ENCODE peak calls at places on chromosomes 2 and 18, in six cellular contexts. A is IMR-90, F is esophagus squamous epithelium, P is A549, X is GM23338, T is AG10803. W is an unnamed sample.

GRCh38 chr2:113734187-113734586 is 22.3 kb downstream of the SLC35F5 start:
- DNase-seq in A (no peak), F (no peak), P (no peak), X (no peak), T (no peak), W (no peak)

GRCh38 chr2:203395858-203396257 is 67.7 kb downstream of the ABI2 start:
- DNase-seq in A (no peak), F (no peak), P (no peak), X (no peak), T (no peak), W (no peak)

GRCh38 chr2:159209341-159210306 is 76.9 kb downstream of the WDSUB1 start:
- DNase-seq in A (no peak), F (no peak), P (no peak), X (no peak), T (no peak), W (no peak)

GRCh38 chr2:74334931-74335333 is 8.3 kb downstream of the SLC4A5 start:
- DNase-seq in A (peak; percentile 72), F (peak; percentile 2), P (peak; percentile 72), X (peak; percentile 86), T (peak; percentile 71), W (peak; percentile 82)

GRCh38 chr2:82333697-82334096 is 2029.1 kb upstream of the LRRTM1 start:
- DNase-seq in A (no peak), F (no peak), P (no peak), X (no peak), T (no peak), W (no peak)

GRCh38 chr2:1781291-1782080 is 37.2 kb upstream of the PXDN start:
- DNase-seq in A (no peak), F (no peak), P (no peak), X (no peak), T (no peak), W (no peak)

GRCh38 chr2:227602358-227602757 is 3.7 kb downstream of the SCYGR2 start:
- DNase-seq in A (no peak), F (no peak), P (no peak), X (no peak), T (no peak), W (no peak)

GRCh38 chr2:149166958-149167810 is 128.7 kb downstream of the LYPD6B start:
- DNase-seq in A (no peak), F (no peak), P (no peak), X (no peak), T (peak; percentile 48), W (no peak)

GRCh38 chr2:128275498-128276045 is 43.1 kb downstream of the HS6ST1 start:
- DNase-seq in A (no peak), F (no peak), P (no peak), X (no peak), T (no peak), W (no peak)

GRCh38 chr18:50356036-50356945 is 18.6 kb upstream of the SKA1 start:
- DNase-seq in A (no peak), F (no peak), P (no peak), X (peak; percentile 41), T (peak; percentile 8), W (no peak)
- TF ChIP-seq CTCF in A (no peak), F (peak; percentile 35), P (no peak), X (peak; percentile 35), T (peak; percentile 23), W (no peak)

GRCh38 chr18:58067611-58068010 is 23.6 kb downstream of the NEDD4L start:
- DNase-seq in A (no peak), F (no peak), P (no peak), X (peak; percentile 32), T (no peak), W (no peak)
- TF ChIP-seq CTCF in A (no peak), F (no peak), P (no peak), X (peak; percentile 22), T (no peak), W (no peak)

GRCh38 chr2:196591621-196592022 is 47.9 kb upstream of the CCDC150 start:
- DNase-seq in A (no peak), F (no peak), P (no peak), X (no peak), T (no peak), W (no peak)

GRCh38 chr2:196592912-196593881 is 46.3 kb upstream of the CCDC150 start:
- DNase-seq in A (peak; percentile 57), F (no peak), P (peak; percentile 60), X (peak; percentile 76), T (peak; percentile 66), W (no peak)

GRCh38 chr2:196594158-196594557 is 45.4 kb upstream of the CCDC150 start:
- DNase-seq in A (no peak), F (no peak), P (no peak), X (no peak), T (no peak), W (no peak)

GRCh38 chr2:196591004-196591403 is 48.5 kb upstream of the CCDC150 start:
- DNase-seq in A (no peak), F (no peak), P (no peak), X (no peak), T (no peak), W (no peak)

DNA sequence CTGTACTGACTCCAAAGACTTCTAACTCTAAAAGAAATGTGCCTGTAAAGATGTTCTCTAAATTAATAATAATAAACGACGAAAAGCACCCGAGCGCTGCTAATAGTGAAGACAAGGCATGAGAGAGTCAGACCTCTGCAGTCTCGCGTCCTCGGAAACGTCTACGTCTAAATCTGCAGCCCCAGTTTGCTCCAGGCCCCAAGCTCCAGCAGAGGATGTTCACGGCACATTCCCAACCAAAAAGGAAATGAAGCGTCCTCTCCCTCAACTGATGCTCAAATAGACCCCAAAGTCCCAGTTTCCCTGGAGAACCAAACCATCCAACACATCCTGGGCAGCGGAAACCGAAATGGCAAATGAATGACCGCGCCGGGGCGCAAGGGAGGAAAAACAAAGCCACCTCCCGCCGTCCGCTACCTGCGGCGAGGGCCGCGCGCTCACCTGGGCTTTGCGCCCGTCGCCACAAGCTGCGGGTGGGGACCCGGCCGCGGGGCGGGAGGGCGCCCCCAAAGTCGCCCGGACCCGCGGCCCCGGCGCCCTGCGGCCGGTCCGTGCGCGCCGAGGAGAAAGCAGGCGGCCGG is 47.1 kb upstream of the CCDC150 start:
- DNase-seq in A (peak; percentile 49), F (no peak), P (no peak), X (peak; percentile 76), T (peak; percentile 55), W (no peak)
- TF ChIP-seq CTCF in A (no peak), F (no peak), P (peak; percentile 57), X (peak; percentile 8), T (peak; percentile 26), W (no peak)

DNA sequence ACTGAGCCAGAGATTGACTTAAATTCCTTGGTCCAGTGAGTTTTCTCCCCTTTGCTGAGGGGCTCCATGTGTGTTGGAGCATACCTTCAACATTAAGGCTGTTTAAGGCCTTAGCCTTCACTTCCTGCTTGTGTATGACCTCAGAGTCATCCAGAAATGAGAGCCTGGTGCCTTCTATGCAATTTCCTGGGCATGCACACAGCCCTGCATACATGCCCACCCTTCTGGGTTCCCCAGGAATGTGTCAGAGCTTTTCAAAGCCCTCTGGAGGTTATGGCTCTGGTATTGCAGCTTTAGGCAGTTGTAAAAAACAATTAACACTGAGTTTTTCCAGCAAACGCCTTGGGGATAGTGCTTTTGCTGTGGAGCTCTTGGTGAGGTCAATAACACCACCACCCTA is 16.7 kb downstream of the IL1R1 start:
- DNase-seq in A (no peak), F (no peak), P (no peak), X (no peak), T (peak; percentile 38), W (no peak)
- TF ChIP-seq CTCF in A (no peak), F (no peak), P (no peak), X (no peak), T (peak; percentile 28), W (no peak)

GRCh38 chr2:126913881-126914495 is 15.3 kb downstream of the TEX51 start:
- DNase-seq in A (no peak), F (no peak), P (no peak), X (no peak), T (no peak), W (no peak)
- TF ChIP-seq CTCF in A (no peak), F (no peak), P (no peak), X (no peak), T (no peak), W (no peak)

W was measured in ascending aorta.